ENCODE peak calls at places on chromosome 1, in ten cellular contexts. W, G, X, C, Y, T, Z, A, I and E are unnamed samples.

GRCh38 chr1:182699673-182700350 is 15.4 kb upstream of the RGS8 start:
- DNase-seq in W (peak), G (no peak), X (no peak), C (no peak), Y (no peak), T (no peak), Z (no peak), A (no peak), I (no peak), E (no peak)

GRCh38 chr1:115717541-115717940 is 51.0 kb downstream of the CASQ2 start:
- DNase-seq in W (peak), G (peak), X (no peak), C (no peak), Y (no peak), T (peak), Z (no peak), A (no peak), I (no peak), E (peak)

GRCh38 chr1:204506969-204507316 is 9.3 kb upstream of the MDM4 start:
- DNase-seq in W (peak), G (peak), X (peak), C (no peak), Y (peak), T (no peak), Z (peak), A (peak), I (peak), E (peak)

GRCh38 chr1:243890576-243890975 is 40.5 kb upstream of the AKT3 start:
- DNase-seq in W (no peak), G (no peak), X (no peak), C (no peak), Y (no peak), T (no peak), Z (no peak), A (no peak), I (peak), E (peak)

GRCh38 chr1:157992031-157992568 is 1.3 kb upstream of the KIRREL1 start:
- DNase-seq in W (peak), G (peak), X (no peak), C (peak), Y (peak), T (no peak), Z (peak), A (peak), I (no peak), E (peak)

GRCh38 chr1:93779540-93780121 is 98.0 kb upstream of the BCAR3 start:
- DNase-seq in W (peak), G (no peak), X (no peak), C (no peak), Y (no peak), T (no peak), Z (no peak), A (peak), I (peak), E (peak)

GRCh38 chr1:5514519-5515183 is 477.6 kb downstream of the NPHP4 start:
- DNase-seq in W (peak), G (peak), X (no peak), C (peak), Y (peak), T (peak), Z (peak), A (no peak), I (no peak), E (peak)

GRCh38 chr1:203325004-203325417 is 19.7 kb downstream of the BTG2 start:
- DNase-seq in W (peak), G (peak), X (peak), C (no peak), Y (no peak), T (no peak), Z (peak), A (peak), I (no peak), E (no peak)

GRCh38 chr1:43381609-43382008 is 8.0 kb downstream of the MED8 start:
- DNase-seq in W (no peak), G (no peak), X (no peak), C (no peak), Y (peak), T (no peak), Z (no peak), A (no peak), I (no peak), E (no peak)

GRCh38 chr1:117970251-117970650 is 40.7 kb downstream of the WDR3 start:
- DNase-seq in W (no peak), G (no peak), X (no peak), C (no peak), Y (no peak), T (no peak), Z (no peak), A (no peak), I (no peak), E (no peak)

GRCh38 chr1:109762821-109763645 is 690 bp downstream of the EPS8L3 start:
- DNase-seq in W (no peak), G (no peak), X (no peak), C (peak), Y (peak), T (peak), Z (no peak), A (no peak), I (no peak), E (peak)

GRCh38 chr1:22636369-22636768 is at the start of gene C1QA:
- DNase-seq in W (no peak), G (no peak), X (no peak), C (no peak), Y (no peak), T (peak), Z (no peak), A (no peak), I (no peak), E (no peak)

GRCh38 chr1:154611150-154611865 is 3.3 kb upstream of the ADAR start:
- DNase-seq in W (no peak), G (no peak), X (no peak), C (no peak), Y (no peak), T (no peak), Z (no peak), A (no peak), I (no peak), E (no peak)

GRCh38 chr1:61079898-61080336 is 2.4 kb upstream of the NFIA start:
- DNase-seq in W (peak), G (no peak), X (no peak), C (peak), Y (peak), T (peak), Z (no peak), A (no peak), I (peak), E (peak)

GRCh38 chr1:208652300-208653160 is 408.3 kb upstream of the PLXNA2 start:
- DNase-seq in W (peak), G (peak), X (peak), C (no peak), Y (no peak), T (peak), Z (no peak), A (peak), I (peak), E (peak)

GRCh38 chr1:113617438-113618141 is 141.7 kb downstream of the PHTF1 start:
- DNase-seq in W (no peak), G (no peak), X (no peak), C (no peak), Y (no peak), T (no peak), Z (no peak), A (peak), I (no peak), E (no peak)

GRCh38 chr1:115430717-115431116 is 92.7 kb upstream of the NGF start:
- DNase-seq in W (no peak), G (no peak), X (no peak), C (no peak), Y (no peak), T (no peak), Z (no peak), A (no peak), I (peak), E (peak)

GRCh38 chr1:204419064-204419403 is 7.4 kb upstream of the PPP1R15B start:
- DNase-seq in W (no peak), G (no peak), X (no peak), C (no peak), Y (no peak), T (no peak), Z (no peak), A (no peak), I (no peak), E (peak)

GRCh38 chr1:8671313-8671917 is 146.0 kb downstream of the RERE start:
- DNase-seq in W (no peak), G (peak), X (no peak), C (no peak), Y (no peak), T (no peak), Z (no peak), A (peak), I (no peak), E (peak)

GRCh38 chr1:53450225-53450624 is 9.0 kb upstream of the DMRTB1 start:
- DNase-seq in W (peak), G (no peak), X (no peak), C (no peak), Y (no peak), T (no peak), Z (no peak), A (no peak), I (no peak), E (no peak)
- TF ChIP-seq CTCF in W (peak), G (peak), X (peak), C (no peak), Y (no peak), T (peak), Z (no peak), A (peak), I (peak), E (peak)

GRCh38 chr1:116878804-116879477 is 30.8 kb upstream of the PTGFRN start:
- DNase-seq in W (peak), G (no peak), X (peak), C (no peak), Y (peak), T (no peak), Z (no peak), A (no peak), I (peak), E (peak)
- H3K4me3 ChIP-seq in W (peak), G (no peak), X (peak), C (no peak), Y (no peak), T (peak), Z (peak), A (peak), I (peak), E (peak)

GRCh38 chr1:7221823-7222462 is 436.7 kb downstream of the CAMTA1 start:
- DNase-seq in W (no peak), G (no peak), X (no peak), C (no peak), Y (peak), T (no peak), Z (no peak), A (no peak), I (no peak), E (peak)

GRCh38 chr1:7220007-7220406 is 434.8 kb downstream of the CAMTA1 start:
- DNase-seq in W (no peak), G (no peak), X (no peak), C (no peak), Y (no peak), T (no peak), Z (no peak), A (peak), I (no peak), E (peak)

GRCh38 chr1:7220712-7221252 is 435.5 kb downstream of the CAMTA1 start:
- DNase-seq in W (no peak), G (no peak), X (no peak), C (no peak), Y (peak), T (no peak), Z (no peak), A (no peak), I (no peak), E (no peak)

GRCh38 chr1:7222616-7223015 is 437.4 kb downstream of the CAMTA1 start:
- DNase-seq in W (no peak), G (no peak), X (no peak), C (no peak), Y (peak), T (no peak), Z (no peak), A (no peak), I (no peak), E (no peak)

GRCh38 chr1:7218210-7218832 is 433.1 kb downstream of the CAMTA1 start:
- DNase-seq in W (peak), G (peak), X (no peak), C (no peak), Y (no peak), T (no peak), Z (no peak), A (peak), I (no peak), E (peak)
- TF ChIP-seq CTCF in W (peak), G (peak), X (peak), C (peak), Y (no peak), T (peak), Z (no peak), A (peak), I (peak), E (peak)

DNA sequence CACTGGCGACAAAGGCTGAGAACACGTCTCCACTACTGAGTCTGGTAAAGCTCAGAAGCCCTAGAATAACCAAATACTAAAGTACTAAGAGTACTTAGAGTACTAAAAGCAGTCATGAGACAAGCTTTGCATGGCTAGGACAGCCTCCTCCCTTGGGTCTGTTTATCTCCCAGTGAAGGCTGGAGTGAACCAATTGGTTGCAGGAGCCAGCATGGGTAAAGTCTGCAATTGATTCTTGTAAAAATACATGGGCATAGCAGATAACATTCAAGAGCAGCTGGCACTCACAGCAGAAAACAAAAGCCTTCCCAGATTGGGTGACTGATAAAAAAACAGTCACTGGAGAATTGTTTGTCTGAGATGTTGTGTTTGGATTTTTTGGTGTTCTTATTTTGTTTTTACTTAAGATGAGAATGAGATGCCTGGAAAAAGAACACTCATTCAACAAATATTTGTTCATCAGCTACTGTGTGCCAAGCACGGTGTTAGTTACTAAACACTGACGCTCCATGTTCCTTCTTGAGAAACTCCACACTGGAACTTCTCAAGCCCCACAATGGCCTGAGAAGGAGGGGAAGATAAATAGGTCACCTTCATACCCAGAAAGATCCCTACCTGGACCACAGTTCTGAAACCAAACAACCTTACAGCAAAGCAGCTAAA is 3.7 kb downstream of the IRF6 start:
- DNase-seq in W (no peak), G (no peak), X (no peak), C (no peak), Y (no peak), T (no peak), Z (no peak), A (no peak), I (no peak), E (no peak)
- H3K4me3 ChIP-seq in W (no peak), G (no peak), X (no peak), C (no peak), Y (no peak), T (no peak), Z (no peak), A (no peak), I (no peak), E (no peak)

DNA sequence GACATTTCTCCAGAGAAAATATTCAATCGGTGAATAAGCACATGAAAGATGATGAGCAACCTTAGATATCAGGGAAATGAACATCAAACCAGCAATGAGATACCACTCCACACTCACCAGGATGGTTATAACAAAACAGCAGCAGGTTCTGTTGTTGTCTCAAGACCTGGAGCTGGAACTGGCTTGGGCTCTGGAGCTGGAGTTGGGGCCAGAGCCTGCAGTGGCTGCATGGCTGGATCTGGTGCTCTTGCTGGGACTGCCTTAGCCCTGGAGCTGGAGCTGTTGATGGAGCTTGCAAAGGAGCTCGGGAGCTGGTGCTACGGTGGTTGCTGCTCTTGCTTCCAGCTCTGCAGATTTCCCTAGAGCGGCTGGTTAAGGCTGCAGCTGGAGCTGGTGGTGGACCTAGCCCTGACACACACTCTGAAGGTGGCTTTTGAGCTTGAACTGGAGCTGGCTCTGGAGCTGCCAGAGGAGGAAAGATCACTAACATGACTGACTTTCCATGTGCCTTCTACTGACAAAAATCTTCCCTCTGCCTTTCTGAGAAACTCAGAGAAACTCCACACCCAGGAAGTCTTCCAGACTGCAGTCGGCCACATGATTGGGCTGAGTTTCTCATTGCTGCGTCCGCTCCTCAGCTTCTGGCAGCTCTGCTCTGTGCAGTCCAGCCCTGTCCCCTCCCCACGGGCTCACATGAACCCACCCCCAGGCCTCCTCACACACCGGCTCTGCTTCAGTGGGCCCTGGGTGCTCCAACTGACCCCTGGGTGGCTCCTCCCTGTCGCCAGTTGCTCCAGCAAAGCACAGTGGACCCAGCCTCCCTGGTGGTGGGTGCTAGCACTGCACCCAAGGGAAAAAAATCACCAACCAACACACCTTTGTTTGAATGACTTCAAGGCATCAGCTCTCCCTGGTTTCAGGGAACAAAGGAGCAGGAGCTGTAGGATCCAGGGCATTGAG is 139.1 kb upstream of the FMN2 start:
- DNase-seq in W (peak), G (peak), X (no peak), C (no peak), Y (no peak), T (no peak), Z (no peak), A (no peak), I (no peak), E (no peak)
- TF ChIP-seq CTCF in W (peak), G (peak), X (peak), C (peak), Y (no peak), T (peak), Z (peak), A (peak), I (peak), E (peak)